ENCODE peak calls at places on chromosomes 13 and 19, in four cellular contexts. A, O, I and Y are unnamed samples.

GRCh38 chr19:10797541-10798256 is 38.3 kb downstream of the TMED1 start:
- DNase-seq in A (peak), O (peak), I (no peak), Y (no peak)

GRCh38 chr13:75123428-75123827 is 358.5 kb downstream of the TBC1D4 start:
- DNase-seq in A (no peak), O (no peak), I (no peak), Y (no peak)

GRCh38 chr19:49861541-49862410 is 5.6 kb downstream of the PNKP start:
- DNase-seq in A (no peak), O (no peak), I (peak), Y (no peak)

GRCh38 chr13:52012512-52012836 is 276 bp downstream of the ALG11 start:
- DNase-seq in A (no peak), O (no peak), I (no peak), Y (no peak)

GRCh38 chr19:40418040-40418439 is 4.9 kb upstream of the PRX start:
- DNase-seq in A (no peak), O (no peak), I (no peak), Y (no peak)

GRCh38 chr13:39273953-39274352 is 235.7 kb downstream of the NHLRC3 start:
- DNase-seq in A (no peak), O (no peak), I (peak), Y (no peak)

GRCh38 chr19:46660008-46660517 is 919 bp downstream of the DACT3 start:
- DNase-seq in A (no peak), O (no peak), I (no peak), Y (no peak)

GRCh38 chr13:39209731-39210633 is 171.7 kb downstream of the NHLRC3 start:
- DNase-seq in A (no peak), O (no peak), I (peak), Y (no peak)

GRCh38 chr19:30131246-30131645 is 189.2 kb downstream of the URI1 start:
- DNase-seq in A (no peak), O (no peak), I (no peak), Y (no peak)

GRCh38 chr19:15629003-15629880 is 11.5 kb upstream of the CYP4F3 start:
- DNase-seq in A (peak), O (peak), I (peak), Y (no peak)

GRCh38 chr13:44498969-44499368 is 77.2 kb downstream of the TSC22D1 start:
- DNase-seq in A (no peak), O (no peak), I (no peak), Y (no peak)

GRCh38 chr19:19385900-19386339 is 19.6 kb upstream of the GATAD2A start:
- DNase-seq in A (no peak), O (peak), I (no peak), Y (no peak)

GRCh38 chr19:35913589-35913988 is 5.5 kb upstream of the TYROBP start:
- DNase-seq in A (no peak), O (no peak), I (peak), Y (no peak)

GRCh38 chr19:5091576-5092215 is 122.8 kb downstream of the KDM4B start:
- DNase-seq in A (no peak), O (no peak), I (no peak), Y (no peak)

GRCh38 chr13:35139591-35139990 is 197.5 kb downstream of the NBEA start:
- DNase-seq in A (no peak), O (no peak), I (no peak), Y (peak)